ENCODE peak calls at places on chromosome 6, in seven cellular contexts. G is bronchial epithelial cell, U is ascending aorta, K is natural killer cell, X is mucosa of descending colon, D is heart left ventricle, M is upper lobe of left lung. V is an unnamed sample.
A peak's percentile ranks its signal among the peaks of the same experiment; 100 is the strongest.

GRCh38 chr6:104268389-104268788 is 591.3 kb downstream of the HACE1 start:
- DNase-seq in U (no peak), M (no peak), D (no peak), X (no peak), G (no peak), K (no peak), V (no peak)

GRCh38 chr6:11770546-11771466 is 7.8 kb downstream of the ADTRP start:
- DNase-seq in U (peak; percentile 96), D (peak; percentile 89), K (no peak), M (peak; percentile 78), X (peak; percentile 91), G (peak; percentile 100), V (no peak)

GRCh38 chr6:144653885-144654505 is 368.9 kb downstream of the UTRN start:
- DNase-seq in U (no peak), D (no peak), G (no peak), K (no peak), M (no peak), X (no peak), V (no peak)

GRCh38 chr6:75719133-75719532 is 29.9 kb upstream of the MYO6 start:
- DNase-seq in M (no peak), G (no peak), X (no peak), D (no peak), U (no peak), K (no peak), V (no peak)

GRCh38 chr6:116840091-116840490 is 11.2 kb upstream of the GPRC6A start:
- DNase-seq in G (peak; percentile 25), U (no peak), K (no peak), M (no peak), X (no peak), D (no peak), V (no peak)

GRCh38 chr6:158536084-158536890 is 23.6 kb upstream of the TMEM181 start:
- DNase-seq in M (peak; percentile 46), K (peak; percentile 72), G (peak; percentile 47), X (peak; percentile 87), D (peak; percentile 75), U (no peak), V (peak; percentile 83)

GRCh38 chr6:56718236-56718635 is 75.5 kb upstream of the DST start:
- DNase-seq in D (no peak), K (no peak), M (no peak), G (peak; percentile 79), U (no peak), X (no peak), V (no peak)

GRCh38 chr6:50145125-50145524 is 95.4 kb upstream of the DEFB112 start:
- DNase-seq in K (no peak), D (no peak), X (no peak), M (no peak), G (peak; percentile 26), U (no peak), V (no peak)

GRCh38 chr6:83911278-83911677 is 51.8 kb downstream of the CYB5R4 start:
- DNase-seq in U (no peak), X (no peak), K (no peak), D (no peak), M (no peak), G (no peak), V (no peak)

GRCh38 chr6:170042596-170043118 is 248.2 kb downstream of the DLL1 start:
- DNase-seq in K (no peak), U (no peak), M (no peak), D (no peak), G (no peak), X (no peak), V (no peak)

GRCh38 chr6:141174932-141175331 is 957.8 kb upstream of the GJE1 start:
- DNase-seq in K (no peak), M (no peak), D (no peak), G (no peak), X (no peak), U (no peak), V (no peak)

DNA sequence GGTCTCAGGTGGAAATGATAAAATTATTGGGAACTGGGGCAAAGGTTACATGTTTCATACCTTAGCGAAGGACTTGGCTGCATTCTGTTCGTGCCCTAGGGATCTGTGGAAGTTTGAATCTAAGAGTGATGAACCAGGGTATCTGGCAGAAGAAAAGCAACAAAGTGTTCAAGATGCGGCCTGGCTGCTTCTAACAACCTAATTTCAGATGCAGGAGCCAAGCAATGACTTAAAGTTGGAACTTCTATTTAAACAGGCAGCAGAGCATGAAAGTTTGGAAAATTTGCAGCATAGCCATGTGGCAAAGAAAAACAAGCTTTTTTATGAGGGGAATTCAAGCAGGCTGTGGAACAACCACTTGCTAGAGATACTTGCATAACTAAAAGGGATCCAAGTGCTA is 73.5 kb downstream of the CD24 start:
- DNase-seq in U (no peak), K (no peak), D (no peak), X (no peak), M (no peak), G (no peak), V (no peak)
- TF ChIP-seq CTCF in U (no peak), K (no peak), D (no peak), X (no peak), M (no peak), G (no peak), V (no peak)

GRCh38 chr6:30895343-30895742 is 11.0 kb downstream of the DDR1 start:
- DNase-seq in D (no peak), G (no peak), U (no peak), K (no peak), X (no peak), M (no peak), V (no peak)

GRCh38 chr6:30897882-30898281 is 10.1 kb upstream of the GTF2H4 start:
- DNase-seq in D (no peak), X (peak; percentile 13), G (no peak), M (no peak), U (no peak), K (no peak), V (no peak)

GRCh38 chr6:30894381-30894780 is 10.1 kb downstream of the DDR1 start:
- DNase-seq in U (no peak), G (no peak), K (no peak), X (no peak), D (no peak), M (no peak), V (no peak)

GRCh38 chr6:30894935-30895334 is 10.6 kb downstream of the DDR1 start:
- DNase-seq in X (no peak), U (no peak), D (no peak), K (no peak), M (no peak), G (no peak), V (no peak)

GRCh38 chr6:30896541-30896940 is 11.5 kb upstream of the GTF2H4 start:
- DNase-seq in G (no peak), X (peak; percentile 21), M (no peak), K (no peak), D (no peak), U (no peak), V (no peak)
- TF ChIP-seq CTCF in G (no peak), X (no peak), M (no peak), K (no peak), D (no peak), U (no peak), V (no peak)

DNA sequence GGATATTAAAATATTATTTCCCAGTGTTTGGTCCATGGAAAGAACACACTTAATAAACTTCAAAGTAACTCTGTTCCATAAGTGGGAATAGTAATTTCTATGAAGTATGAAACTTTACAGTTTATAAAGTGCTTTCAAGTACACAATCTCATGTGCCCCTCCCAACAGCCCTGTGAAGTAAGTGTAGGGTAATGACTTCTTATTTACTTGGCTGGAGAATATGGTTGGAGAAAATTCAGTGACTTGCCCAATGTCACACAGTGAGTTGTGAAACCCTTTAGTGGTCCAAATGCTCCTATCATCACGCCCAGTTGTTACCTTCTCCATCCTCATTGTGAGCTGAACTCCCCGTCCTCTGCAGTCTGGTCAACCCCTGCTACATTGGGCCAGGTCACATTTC is 141.2 kb downstream of the PDE7B start:
- DNase-seq in U (no peak), M (no peak), G (no peak), X (no peak), D (no peak), K (no peak), V (no peak)
- TF ChIP-seq CTCF in U (no peak), M (no peak), G (no peak), X (no peak), D (no peak), K (no peak), V (no peak)

GRCh38 chr6:54619102-54619501 is 227.5 kb upstream of the FAM83B start:
- DNase-seq in D (no peak), M (no peak), U (no peak), X (no peak), G (no peak), K (no peak), V (no peak)
- TF ChIP-seq CTCF in D (no peak), M (no peak), U (no peak), X (no peak), G (no peak), K (no peak), V (no peak)

DNA sequence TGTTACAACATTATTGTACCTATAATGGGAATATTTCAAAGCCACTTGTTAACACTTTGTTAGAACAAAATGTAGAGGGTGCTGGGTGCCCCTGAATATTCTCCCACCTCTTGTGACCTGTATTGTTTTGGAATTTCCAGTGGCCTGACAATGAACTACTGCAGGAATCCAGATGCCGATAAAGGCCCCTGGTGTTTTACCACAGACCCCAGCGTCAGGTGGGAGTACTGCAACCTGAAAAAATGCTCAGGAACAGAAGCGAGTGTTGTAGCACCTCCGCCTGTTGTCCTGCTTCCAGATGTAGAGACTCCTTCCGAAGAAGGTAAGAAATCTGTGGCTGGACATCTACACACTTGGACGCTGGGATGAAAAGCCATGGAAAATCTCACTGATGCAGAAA is 28.9 kb downstream of the PLG start:
- DNase-seq in X (no peak), G (no peak), M (no peak), K (no peak), D (no peak), U (no peak), V (no peak)
- TF ChIP-seq CTCF in X (no peak), G (peak; percentile 9), M (no peak), K (no peak), D (no peak), U (no peak), V (peak; percentile 65)